ENCODE peak calls at places on chromosomes 16 and 17, in five cellular contexts. One of them, this sample, is unnamed.

GRCh38 chr17:4208228-4208627 is 55.6 kb downstream of the ANKFY1 start:
- DNase-seq in A549: no peak
- DNase-seq in SK-N-SH: no peak
- DNase-seq in GM12878: no peak
- DNase-seq in K562: no peak
- DNase-seq in this sample: peak; percentile 28

GRCh38 chr16:31200821-31201510 is 1.6 kb downstream of the PYCARD start:
- DNase-seq in A549: no peak
- DNase-seq in SK-N-SH: no peak
- DNase-seq in GM12878: no peak
- DNase-seq in K562: peak; percentile 61
- DNase-seq in this sample: no peak

GRCh38 chr17:74452841-74453661 is 13.4 kb upstream of the CD300A start:
- DNase-seq in GM12878: no peak
- DNase-seq in SK-N-SH: no peak
- DNase-seq in K562: no peak
- DNase-seq in A549: no peak
- DNase-seq in this sample: no peak

GRCh38 chr16:48812856-48813255 is 202.9 kb upstream of the N4BP1 start:
- DNase-seq in GM12878: no peak
- DNase-seq in SK-N-SH: no peak
- DNase-seq in A549: no peak
- DNase-seq in K562: no peak
- DNase-seq in this sample: no peak

GRCh38 chr16:65122724-65122973 is 786 bp upstream of the CDH11 start:
- DNase-seq in A549: no peak
- DNase-seq in SK-N-SH: no peak
- DNase-seq in GM12878: no peak
- DNase-seq in K562: no peak
- DNase-seq in this sample: no peak

GRCh38 chr16:4675864-4676786 is 17.2 kb upstream of the NUDT16L1 start:
- DNase-seq in A549: no peak
- DNase-seq in GM12878: no peak
- DNase-seq in K562: peak; percentile 34
- DNase-seq in SK-N-SH: no peak
- DNase-seq in this sample: no peak

GRCh38 chr17:40014375-40014980 is 762 bp upstream of the CSF3 start:
- DNase-seq in SK-N-SH: peak; percentile 33
- DNase-seq in A549: no peak
- DNase-seq in K562: no peak
- DNase-seq in GM12878: no peak
- DNase-seq in this sample: no peak

GRCh38 chr17:35486920-35487727 is 38.6 kb upstream of the SLFN13 start:
- DNase-seq in SK-N-SH: no peak
- DNase-seq in GM12878: peak; percentile 23
- DNase-seq in K562: peak; percentile 41
- DNase-seq in A549: peak; percentile 28
- DNase-seq in this sample: peak; percentile 56

GRCh38 chr17:65463242-65463641 is 98.2 kb downstream of the AXIN2 start:
- DNase-seq in GM12878: no peak
- DNase-seq in A549: no peak
- DNase-seq in SK-N-SH: no peak
- DNase-seq in K562: no peak
- DNase-seq in this sample: peak; percentile 7

GRCh38 chr16:50202926-50203624 is 50.0 kb downstream of the TENT4B start:
- DNase-seq in A549: peak; percentile 76
- DNase-seq in GM12878: no peak
- DNase-seq in SK-N-SH: no peak
- DNase-seq in K562: no peak
- DNase-seq in this sample: peak; percentile 93

GRCh38 chr16:20901441-20902112 is 1.0 kb downstream of the LYRM1 start:
- DNase-seq in A549: peak; percentile 52
- DNase-seq in GM12878: no peak
- DNase-seq in SK-N-SH: peak; percentile 66
- DNase-seq in K562: peak; percentile 36
- DNase-seq in this sample: peak; percentile 54

GRCh38 chr17:75266315-75267145 is 4.5 kb downstream of the MIF4GD start:
- DNase-seq in A549: no peak
- DNase-seq in SK-N-SH: peak; percentile 12
- DNase-seq in K562: no peak
- DNase-seq in GM12878: no peak
- DNase-seq in this sample: no peak

DNA sequence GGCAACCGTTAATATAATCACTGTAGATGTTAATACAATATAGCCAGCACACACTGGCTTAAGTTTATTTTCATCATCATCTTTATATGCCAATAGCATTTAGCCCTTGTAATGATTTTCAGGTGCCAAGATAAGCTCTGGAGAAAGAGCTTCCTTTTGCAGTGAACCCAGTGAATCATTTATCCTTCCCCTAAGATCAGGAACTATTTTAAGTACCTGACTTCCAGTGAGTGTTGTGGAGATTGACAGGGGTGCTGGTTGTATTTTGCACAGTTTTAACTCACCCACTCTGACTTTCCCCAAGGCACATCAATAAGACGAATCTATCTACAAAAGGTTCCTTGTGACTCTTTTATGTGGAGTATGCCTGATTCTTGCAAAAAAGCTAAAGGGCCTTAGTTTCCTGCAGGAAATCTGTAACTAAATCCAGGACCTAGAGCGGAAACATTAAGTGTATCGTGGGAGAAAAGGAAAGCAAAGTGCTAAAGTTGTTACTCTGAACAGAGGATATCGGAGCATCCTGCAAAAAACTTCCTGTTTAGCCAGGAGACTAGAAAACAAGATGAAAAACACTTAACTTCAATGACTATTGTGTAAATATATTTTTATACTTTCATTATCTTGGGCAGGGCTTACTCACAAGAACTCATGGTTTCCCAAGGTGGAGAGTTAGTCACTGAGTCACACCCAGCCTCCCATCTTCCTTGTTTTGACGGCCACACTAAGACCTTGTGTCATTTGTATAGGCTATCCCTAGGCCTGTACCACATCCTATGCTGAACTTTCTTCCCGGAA is 183.6 kb downstream of the MAP2K6 start:
- DNase-seq in K562: no peak
- DNase-seq in GM12878: no peak
- DNase-seq in SK-N-SH: no peak
- DNase-seq in A549: no peak
- DNase-seq in this sample: peak; percentile 85
- TF ChIP-seq RFX5 in K562: no peak
- TF ChIP-seq RFX5 in GM12878: no peak
- TF ChIP-seq RFX5 in SK-N-SH: no peak
- TF ChIP-seq RFX5 in A549: no peak
- TF ChIP-seq RFX5 in this sample: no peak

GRCh38 chr16:85523602-85524364 is 89.3 kb upstream of the GSE1 start:
- DNase-seq in GM12878: no peak
- DNase-seq in K562: peak; percentile 85
- DNase-seq in SK-N-SH: peak; percentile 66
- DNase-seq in A549: no peak
- DNase-seq in this sample: peak; percentile 45
- TF ChIP-seq RFX5 in GM12878: no peak
- TF ChIP-seq RFX5 in K562: no peak
- TF ChIP-seq RFX5 in SK-N-SH: no peak
- TF ChIP-seq RFX5 in A549: no peak
- TF ChIP-seq RFX5 in this sample: no peak

DNA sequence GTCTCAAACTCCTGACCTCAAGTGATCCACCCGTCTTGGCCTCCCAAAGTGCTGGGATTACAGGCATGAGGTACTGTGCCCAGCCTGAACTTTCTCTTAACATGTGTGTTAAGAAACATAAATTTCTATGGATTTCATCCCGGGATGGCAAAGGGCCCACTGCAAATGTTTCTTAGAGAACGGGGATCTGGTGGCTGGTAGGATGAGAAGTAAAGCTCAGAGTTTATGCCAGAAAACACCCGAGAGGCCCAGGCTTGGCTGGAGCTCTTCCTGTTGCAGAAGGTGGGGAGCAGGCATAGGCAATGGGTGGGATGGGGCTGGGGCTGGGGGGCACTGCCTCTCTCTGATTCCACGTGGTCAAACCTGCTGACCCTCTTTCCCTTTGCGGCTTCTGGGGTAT is 5.6 kb upstream of the CARHSP1 start:
- DNase-seq in SK-N-SH: no peak
- DNase-seq in GM12878: no peak
- DNase-seq in A549: no peak
- DNase-seq in K562: no peak
- DNase-seq in this sample: no peak
- TF ChIP-seq RFX5 in SK-N-SH: no peak
- TF ChIP-seq RFX5 in GM12878: no peak
- TF ChIP-seq RFX5 in A549: no peak
- TF ChIP-seq RFX5 in K562: no peak
- TF ChIP-seq RFX5 in this sample: no peak

GRCh38 chr17:76537288-76537577 is 276 bp downstream of the CYGB start:
- DNase-seq in K562: no peak
- DNase-seq in GM12878: no peak
- DNase-seq in SK-N-SH: peak; percentile 87
- DNase-seq in A549: no peak
- DNase-seq in this sample: peak; percentile 39

GRCh38 chr17:76535788-76536510 is 1.6 kb downstream of the CYGB start:
- DNase-seq in GM12878: no peak
- DNase-seq in K562: no peak
- DNase-seq in A549: no peak
- DNase-seq in SK-N-SH: peak; percentile 37
- DNase-seq in this sample: no peak

GRCh38 chr17:76537578-76538280 is at the start of gene CYGB:
- DNase-seq in GM12878: no peak
- DNase-seq in SK-N-SH: peak; percentile 91
- DNase-seq in K562: no peak
- DNase-seq in A549: no peak
- DNase-seq in this sample: no peak

GRCh38 chr17:76534831-76535732 is 2.4 kb downstream of the CYGB start:
- DNase-seq in GM12878: no peak
- DNase-seq in K562: no peak
- DNase-seq in A549: no peak
- DNase-seq in SK-N-SH: peak; percentile 26
- DNase-seq in this sample: no peak

GRCh38 chr17:76536511-76537287 is 810 bp downstream of the CYGB start:
- DNase-seq in K562: no peak
- DNase-seq in GM12878: no peak
- DNase-seq in A549: no peak
- DNase-seq in SK-N-SH: peak; percentile 48
- DNase-seq in this sample: no peak
- TF ChIP-seq RFX5 in K562: no peak
- TF ChIP-seq RFX5 in GM12878: no peak
- TF ChIP-seq RFX5 in A549: no peak
- TF ChIP-seq RFX5 in SK-N-SH: no peak
- TF ChIP-seq RFX5 in this sample: no peak

DNA sequence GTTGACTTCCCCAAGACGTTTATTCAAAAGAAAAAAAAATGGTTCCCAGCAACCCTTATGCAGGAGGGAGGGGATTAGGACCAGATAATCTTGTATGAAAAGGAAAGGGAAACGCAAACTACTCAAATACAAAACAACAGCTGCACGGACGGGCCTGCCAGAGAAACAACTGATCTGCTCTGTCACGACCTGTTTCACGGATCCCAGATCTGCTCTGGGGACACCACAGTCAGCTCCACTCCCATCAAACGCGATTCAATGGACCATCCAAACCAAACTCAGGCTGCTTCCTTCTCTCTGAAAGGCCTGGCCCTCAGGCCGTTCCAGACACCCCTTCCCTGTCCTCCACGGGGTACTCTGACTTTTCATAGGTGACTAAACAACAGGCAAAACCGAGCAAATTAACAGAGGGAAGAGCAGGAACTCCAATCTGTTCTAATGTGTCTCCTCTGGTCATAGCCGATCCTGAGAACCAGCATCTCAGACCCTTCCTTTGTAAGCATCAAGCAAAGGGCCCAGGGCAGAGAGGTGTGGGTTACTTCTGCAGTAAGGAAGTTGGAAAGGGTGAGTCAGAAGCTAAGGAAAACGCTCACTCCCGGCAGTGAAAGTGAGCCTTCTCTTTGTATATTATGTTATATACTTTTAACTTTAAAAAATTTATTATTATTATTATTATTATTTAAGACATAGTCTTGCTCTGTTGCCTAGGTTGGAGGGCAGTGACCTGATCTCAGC is 77.5 kb downstream of the MRM3 start:
- DNase-seq in SK-N-SH: no peak
- DNase-seq in GM12878: no peak
- DNase-seq in K562: no peak
- DNase-seq in A549: no peak
- DNase-seq in this sample: peak; percentile 60
- TF ChIP-seq RFX5 in SK-N-SH: no peak
- TF ChIP-seq RFX5 in GM12878: no peak
- TF ChIP-seq RFX5 in K562: no peak
- TF ChIP-seq RFX5 in A549: no peak
- TF ChIP-seq RFX5 in this sample: no peak

DNA sequence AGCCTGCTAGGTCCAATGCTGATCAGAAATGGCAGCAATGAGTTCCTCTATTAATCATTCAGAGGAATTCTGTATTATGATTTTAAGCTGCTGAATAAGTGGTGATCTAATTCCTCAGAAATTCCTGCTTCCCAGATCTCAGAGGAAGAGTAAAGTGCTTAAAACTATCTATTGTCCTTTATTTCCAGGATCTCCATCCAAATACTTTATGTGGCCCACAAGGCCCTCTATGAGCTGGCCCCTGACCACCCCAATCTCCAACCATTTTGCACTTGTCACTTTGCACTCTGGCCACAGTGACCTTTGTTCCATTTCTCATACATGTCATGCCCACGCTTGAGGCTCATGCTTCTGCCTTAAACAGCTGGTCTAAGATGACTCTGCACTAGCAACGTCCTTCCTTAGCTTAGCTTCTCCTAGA is 93.7 kb downstream of the CA10 start:
- DNase-seq in A549: no peak
- DNase-seq in K562: no peak
- DNase-seq in GM12878: no peak
- DNase-seq in SK-N-SH: no peak
- DNase-seq in this sample: no peak
- TF ChIP-seq RFX5 in A549: no peak
- TF ChIP-seq RFX5 in K562: no peak
- TF ChIP-seq RFX5 in GM12878: no peak
- TF ChIP-seq RFX5 in SK-N-SH: no peak
- TF ChIP-seq RFX5 in this sample: no peak

This sample was measured in IMR-90.